ENCODE peak calls at places on chromosomes 12 and 14, in seven cellular contexts. Q, E, L, K, P, T and U are unnamed samples.

GRCh38 chr12:48197549-48197966 is 5.5 kb downstream of the OR10AD1 start:
- DNase-seq in P (no peak), Q (peak; percentile 53), K (no peak), L (no peak), T (no peak), E (peak; percentile 35), U (peak; percentile 45)

GRCh38 chr12:54608786-54609185 is 20.3 kb upstream of the PPP1R1A start:
- DNase-seq in K (no peak), T (no peak), E (no peak), L (no peak), Q (no peak), P (no peak), U (no peak)

GRCh38 chr14:52950410-52950897 is 396 bp downstream of the FERMT2 start:
- DNase-seq in E (peak; percentile 63), L (peak; percentile 84), T (peak; percentile 26), P (peak; percentile 33), Q (peak; percentile 68), K (peak; percentile 16), U (peak; percentile 40)

GRCh38 chr14:66650491-66650911 is 142.6 kb downstream of the GPHN start:
- DNase-seq in Q (peak; percentile 72), P (no peak), L (no peak), K (no peak), E (no peak), T (no peak), U (no peak)

GRCh38 chr12:89261982-89262381 is 90.3 kb downstream of the DUSP6 start:
- DNase-seq in K (no peak), L (no peak), Q (no peak), E (no peak), T (no peak), P (no peak), U (no peak)

GRCh38 chr12:28878629-28879028 is 270.4 kb upstream of the FAR2 start:
- DNase-seq in P (no peak), E (no peak), Q (no peak), K (no peak), L (no peak), T (no peak), U (no peak)

GRCh38 chr14:90575336-90575735 is 178.5 kb downstream of the CALM1 start:
- DNase-seq in E (no peak), T (no peak), P (no peak), K (no peak), Q (no peak), L (peak; percentile 46), U (no peak)

GRCh38 chr12:132302466-132303358 is 26.7 kb downstream of the GALNT9 start:
- DNase-seq in P (no peak), Q (no peak), T (no peak), K (no peak), E (no peak), L (no peak), U (no peak)

GRCh38 chr14:48323655-48324054 is 648.2 kb upstream of the MDGA2 start:
- DNase-seq in E (no peak), T (no peak), K (no peak), L (no peak), Q (no peak), P (peak; percentile 38), U (no peak)

GRCh38 chr14:73909681-73910080 is 23.0 kb downstream of the ZNF410 start:
- DNase-seq in K (no peak), P (no peak), Q (no peak), L (no peak), E (no peak), T (no peak), U (no peak)

GRCh38 chr12:46585854-46586621 is 213.5 kb upstream of the SLC38A2 start:
- DNase-seq in P (peak; percentile 69), L (no peak), E (peak; percentile 87), K (no peak), Q (peak; percentile 90), T (peak; percentile 12), U (no peak)

GRCh38 chr12:8630131-8630530 is 17.5 kb upstream of the AICDA start:
- DNase-seq in E (no peak), L (no peak), K (no peak), T (no peak), Q (no peak), P (no peak), U (no peak)

GRCh38 chr12:13436696-13437391 is 240.3 kb downstream of the EMP1 start:
- DNase-seq in T (no peak), L (no peak), E (peak; percentile 44), P (peak; percentile 32), K (no peak), Q (no peak), U (peak; percentile 19)

GRCh38 chr12:27013606-27014084 is 539 bp downstream of the TM7SF3 start:
- DNase-seq in E (peak; percentile 44), T (peak; percentile 19), P (peak; percentile 12), Q (peak; percentile 65), L (no peak), K (peak; percentile 58), U (no peak)

GRCh38 chr14:68412505-68413496 is 380.1 kb downstream of the ZFP36L1 start:
- DNase-seq in P (peak; percentile 17), Q (no peak), K (no peak), E (no peak), L (no peak), T (no peak), U (no peak)

GRCh38 chr12:5499566-5500325 is 67.8 kb downstream of the NTF3 start:
- DNase-seq in L (no peak), P (no peak), K (no peak), T (no peak), Q (no peak), E (peak; percentile 82), U (no peak)